ENCODE peak calls at places on chromosomes 4 and X, in seven cellular contexts. M, O, D, N, I, P and L are unnamed samples.

GRCh38 chr4:128517096-128517738 is 229.6 kb upstream of the PGRMC2 start:
- DNase-seq in I (no peak), N (no peak), P (no peak), D (no peak), M (peak; percentile 20), O (no peak), L (no peak)

GRCh38 chr4:77699731-77700210 is 94.2 kb downstream of the CXCL13 start:
- DNase-seq in P (peak; percentile 47), O (no peak), D (no peak), N (no peak), I (no peak), M (no peak), L (no peak)

GRCh38 chrX:9291666-9292065 is 173.2 kb upstream of the TBL1X start:
- DNase-seq in P (no peak), M (no peak), N (no peak), D (no peak), I (peak; percentile 27), O (no peak), L (no peak)

GRCh38 chrX:1554469-1555210 is 17.7 kb upstream of the P2RY8 start:
- DNase-seq in P (no peak), O (no peak), M (no peak), N (peak; percentile 25), D (peak; percentile 61), I (no peak), L (no peak)

GRCh38 chrX:32137525-32137924 is 1065.7 kb upstream of the FTHL17 start:
- DNase-seq in D (no peak), M (no peak), O (peak; percentile 29), I (no peak), N (no peak), P (no peak), L (no peak)

GRCh38 chrX:12319012-12319519 is 180.8 kb downstream of the FRMPD4 start:
- DNase-seq in O (no peak), P (peak; percentile 16), M (no peak), N (no peak), D (no peak), I (no peak), L (no peak)

GRCh38 chrX:7083468-7084396 is 63.8 kb upstream of the STS start:
- DNase-seq in I (no peak), O (no peak), N (no peak), M (no peak), D (no peak), P (peak; percentile 22), L (no peak)

GRCh38 chrX:137424679-137425078 is 141.2 kb upstream of the ZIC3 start:
- DNase-seq in N (no peak), M (no peak), I (no peak), P (no peak), D (no peak), O (no peak), L (no peak)

GRCh38 chr4:149718500-149718899 is 97.1 kb downstream of the IQCM start:
- DNase-seq in M (no peak), D (no peak), O (no peak), I (no peak), P (no peak), N (no peak), L (no peak)

DNA sequence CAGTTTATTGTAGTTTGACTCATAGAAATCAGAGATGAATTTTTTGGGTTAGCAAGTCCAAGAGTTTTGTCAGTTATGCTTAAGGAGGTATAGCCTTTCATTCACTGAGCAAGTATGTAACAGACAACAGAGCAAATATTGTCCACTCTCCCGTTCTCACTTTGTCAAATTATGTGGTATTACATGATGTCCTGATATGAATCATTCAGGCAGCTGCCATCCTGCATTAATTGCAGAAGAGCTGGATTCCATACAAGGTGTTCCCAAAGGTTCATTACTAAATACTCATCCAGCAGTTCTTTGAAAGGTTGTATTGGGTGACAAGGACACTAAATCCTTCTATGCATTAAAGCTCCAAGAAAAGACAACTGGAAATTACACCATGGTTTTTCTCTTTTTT is 29.9 kb upstream of the PLAC1 start:
- DNase-seq in O (no peak), P (no peak), I (no peak), N (no peak), M (no peak), D (no peak), L (no peak)
- TF ChIP-seq EP300 in O (no peak), P (no peak), I (no peak), N (no peak), M (no peak), D (no peak), L (no peak)

GRCh38 chr4:14478504-14478903 is 523.8 kb upstream of the CPEB2 start:
- DNase-seq in M (no peak), N (no peak), P (no peak), D (no peak), O (no peak), I (no peak), L (no peak)
- TF ChIP-seq CTCF in M (no peak), N (no peak), P (no peak), D (no peak), O (no peak), I (no peak), L (no peak)

DNA sequence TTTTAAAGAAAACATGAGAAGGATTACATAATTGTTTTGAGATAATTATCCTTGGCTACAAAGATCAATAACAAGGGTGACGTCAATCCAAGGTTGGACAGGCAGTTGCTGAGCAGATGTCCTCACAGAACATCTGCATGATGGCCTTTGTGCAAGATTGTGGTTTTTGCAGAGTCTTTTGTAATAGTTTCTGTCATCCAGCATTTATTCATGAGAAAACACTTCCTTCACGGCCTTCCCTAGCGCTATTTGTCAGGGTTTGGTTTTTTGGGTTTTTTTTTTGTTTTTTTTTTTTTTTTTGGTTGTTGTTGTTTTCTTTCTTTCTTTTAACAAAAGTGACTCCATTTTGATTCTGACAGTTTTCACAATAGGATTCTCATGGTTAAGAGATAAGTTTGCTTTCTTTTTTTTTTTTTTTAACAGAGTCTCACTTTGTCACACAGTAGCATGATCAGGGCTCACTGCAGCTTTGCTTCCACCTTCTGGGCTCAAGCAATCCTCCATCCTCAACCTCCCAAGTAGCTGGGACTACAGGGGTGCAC is 31.5 kb upstream of the ELF2 start:
- DNase-seq in N (no peak), D (no peak), I (no peak), M (no peak), P (no peak), O (no peak), L (no peak)
- TF ChIP-seq EP300 in N (no peak), D (no peak), I (peak; percentile 74), M (no peak), P (no peak), O (no peak), L (peak; percentile 95)

DNA sequence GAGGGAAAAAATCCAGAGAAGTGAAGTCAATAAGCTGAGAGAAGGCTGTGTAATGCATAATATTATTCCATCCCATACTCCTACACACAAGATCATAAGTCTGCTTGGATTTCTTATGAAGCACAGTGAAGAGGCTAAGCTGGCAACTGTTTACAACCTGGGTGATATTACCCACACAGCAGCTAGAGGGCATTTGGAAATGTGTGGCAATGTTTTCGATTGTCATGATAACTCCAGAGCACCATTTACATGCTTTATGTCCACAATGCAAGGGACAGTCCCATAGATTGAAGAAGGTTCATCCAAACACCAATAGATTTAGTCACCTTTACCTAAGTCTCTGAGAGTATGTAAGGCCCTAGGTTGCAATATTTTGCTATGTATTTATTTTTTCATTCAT is 412.2 kb downstream of the PPP3CA start:
- DNase-seq in D (no peak), P (peak; percentile 35), M (no peak), I (no peak), O (no peak), N (no peak), L (no peak)
- TF ChIP-seq CTCF in D (peak; percentile 3), P (no peak), M (no peak), I (no peak), O (no peak), N (peak; percentile 8), L (no peak)